ENCODE peak calls at places on chromosome 14, in eight cellular contexts. B is GM12878, X is A549, Z is SK-N-SH, H is tibial nerve, O is stomach, E is H1, P is transverse colon. L is an unnamed sample.

GRCh38 chr14:102592969-102593840 is 756 bp downstream of the RCOR1 start:
- DNase-seq in B (no peak), X (peak), Z (peak), H (peak), O (peak), E (no peak), P (peak), L (no peak)

GRCh38 chr14:74019408-74019714 is 212 bp downstream of the BBOF1 start:
- DNase-seq in B (no peak), X (no peak), Z (no peak), H (no peak), O (no peak), E (no peak), P (no peak), L (no peak)

GRCh38 chr14:55446833-55447232 is 6.4 kb upstream of the TBPL2 start:
- DNase-seq in B (no peak), X (peak), Z (no peak), H (no peak), O (no peak), E (no peak), P (no peak), L (no peak)

GRCh38 chr14:50524731-50525510 is 7.4 kb downstream of the MAP4K5 start:
- DNase-seq in B (no peak), X (no peak), Z (no peak), H (no peak), O (no peak), E (no peak), P (no peak), L (no peak)

GRCh38 chr14:56027916-56028637 is 90.1 kb upstream of the PELI2 start:
- DNase-seq in B (no peak), X (no peak), Z (no peak), H (no peak), O (no peak), E (no peak), P (no peak), L (no peak)

GRCh38 chr14:96130854-96131253 is 73.8 kb upstream of the BDKRB2 start:
- DNase-seq in B (no peak), X (no peak), Z (no peak), H (no peak), O (no peak), E (no peak), P (no peak), L (peak)

GRCh38 chr14:76872796-76873432 is 46.7 kb downstream of the LRRC74A start:
- DNase-seq in B (no peak), X (peak), Z (peak), H (peak), O (peak), E (no peak), P (peak), L (peak)

GRCh38 chr14:31510222-31510621 is 22.4 kb upstream of the GPR33 start:
- DNase-seq in B (no peak), X (peak), Z (peak), H (no peak), O (no peak), E (no peak), P (no peak), L (no peak)

GRCh38 chr14:64675246-64675645 is 29.0 kb upstream of the PLEKHG3 start:
- DNase-seq in B (no peak), X (no peak), Z (no peak), H (no peak), O (no peak), E (no peak), P (peak), L (no peak)

GRCh38 chr14:73762375-73762822 is 48.2 kb upstream of the PNMA1 start:
- DNase-seq in B (peak), X (peak), Z (no peak), H (no peak), O (no peak), E (no peak), P (peak), L (no peak)

GRCh38 chr14:64730681-64731080 is 26.5 kb downstream of the PLEKHG3 start:
- DNase-seq in B (no peak), X (no peak), Z (no peak), H (no peak), O (no peak), E (no peak), P (no peak), L (no peak)

GRCh38 chr14:36818212-36818611 is 156.6 kb downstream of the PAX9 start:
- DNase-seq in B (no peak), X (no peak), Z (no peak), H (no peak), O (no peak), E (no peak), P (no peak), L (no peak)

DNA sequence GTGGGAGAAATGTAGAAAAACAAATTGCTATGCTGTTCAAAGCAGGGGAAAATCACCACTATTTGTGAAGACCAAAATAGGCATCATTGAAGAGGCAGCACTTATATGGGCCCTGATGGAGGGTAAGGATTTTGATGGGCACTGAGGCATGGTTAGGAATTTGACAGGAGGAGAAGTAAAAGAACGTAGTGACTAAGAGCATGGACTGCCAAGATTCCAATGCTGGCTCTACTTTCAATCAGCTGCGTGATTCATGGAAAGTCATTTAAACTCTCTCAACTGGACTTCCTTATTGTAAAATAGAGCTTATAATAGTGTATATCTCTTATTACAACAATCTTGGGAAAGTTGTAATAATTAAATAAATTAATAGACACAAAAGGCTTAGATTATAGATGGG is 267.7 kb upstream of the G2E3 start:
- DNase-seq in B (no peak), X (no peak), Z (no peak), H (no peak), O (no peak), E (no peak), P (no peak), L (no peak)
- TF ChIP-seq EP300 in B (no peak), X (no peak), Z (no peak), H (no peak), O (no peak), E (no peak), P (no peak), L (no peak)

GRCh38 chr14:81234268-81234667 is 13.5 kb upstream of the GTF2A1 start:
- DNase-seq in B (no peak), X (no peak), Z (peak), H (no peak), O (no peak), E (no peak), P (no peak), L (no peak)
- TF ChIP-seq EP300 in B (no peak), X (no peak), Z (no peak), H (no peak), O (no peak), E (no peak), P (no peak), L (no peak)

GRCh38 chr14:47438650-47439140 is 236.7 kb downstream of the MDGA2 start:
- DNase-seq in B (no peak), X (no peak), Z (no peak), H (no peak), O (no peak), E (no peak), P (no peak), L (no peak)
- TF ChIP-seq EP300 in B (no peak), X (no peak), Z (no peak), H (peak), O (no peak), E (no peak), P (no peak), L (no peak)

GRCh38 chr14:34966413-34966812 is 16.4 kb upstream of the SRP54 start:
- DNase-seq in B (no peak), X (no peak), Z (no peak), H (no peak), O (no peak), E (no peak), P (no peak), L (no peak)

GRCh38 chr14:34970665-34971064 is 12.1 kb upstream of the SRP54 start:
- DNase-seq in B (no peak), X (no peak), Z (no peak), H (no peak), O (no peak), E (no peak), P (no peak), L (no peak)

GRCh38 chr14:34971381-34971780 is 11.4 kb upstream of the SRP54 start:
- DNase-seq in B (no peak), X (no peak), Z (no peak), H (no peak), O (no peak), E (no peak), P (no peak), L (no peak)

GRCh38 chr14:34965912-34966311 is 16.9 kb upstream of the SRP54 start:
- DNase-seq in B (no peak), X (no peak), Z (no peak), H (no peak), O (no peak), E (no peak), P (no peak), L (no peak)

DNA sequence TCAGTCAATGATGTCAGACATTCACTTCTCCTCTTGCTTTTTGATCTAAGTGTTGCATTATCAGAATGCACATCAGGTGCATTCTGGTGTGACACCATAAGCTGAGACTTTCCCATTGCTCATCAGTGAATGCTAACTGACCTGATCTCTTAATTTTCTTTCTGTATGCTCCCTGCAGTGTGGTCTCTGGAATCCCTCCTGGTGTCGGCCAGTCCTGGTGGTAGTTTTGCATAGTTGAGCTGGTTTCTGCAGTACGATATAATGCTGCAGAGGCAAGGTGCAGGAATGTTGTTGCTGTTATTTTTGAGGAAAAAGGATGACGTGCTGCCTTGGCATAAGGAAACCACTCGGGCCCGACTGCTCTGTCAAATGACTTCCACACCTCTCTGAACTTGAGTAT is 11.0 kb upstream of the SRP54 start:
- DNase-seq in B (no peak), X (no peak), Z (no peak), H (no peak), O (no peak), E (no peak), P (no peak), L (no peak)
- TF ChIP-seq EP300 in B (no peak), X (no peak), Z (no peak), H (no peak), O (no peak), E (no peak), P (no peak), L (no peak)

GRCh38 chr14:97218336-97218712 is 421.1 kb downstream of the VRK1 start:
- DNase-seq in B (no peak), X (no peak), Z (no peak), H (no peak), O (no peak), E (peak), P (no peak), L (no peak)

GRCh38 chr14:97217094-97217885 is 420.1 kb downstream of the VRK1 start:
- DNase-seq in B (no peak), X (no peak), Z (no peak), H (no peak), O (no peak), E (no peak), P (no peak), L (peak)

GRCh38 chr14:97221572-97221971 is 424.4 kb downstream of the VRK1 start:
- DNase-seq in B (no peak), X (no peak), Z (no peak), H (no peak), O (no peak), E (no peak), P (no peak), L (peak)

GRCh38 chr14:97219356-97220017 is 422.3 kb downstream of the VRK1 start:
- DNase-seq in B (no peak), X (no peak), Z (peak), H (no peak), O (no peak), E (no peak), P (no peak), L (peak)

GRCh38 chr14:97218713-97219355 is 421.7 kb downstream of the VRK1 start:
- DNase-seq in B (no peak), X (peak), Z (peak), H (no peak), O (no peak), E (peak), P (no peak), L (peak)
- TF ChIP-seq EP300 in B (no peak), X (no peak), Z (no peak), H (no peak), O (no peak), E (no peak), P (no peak), L (no peak)

GRCh38 chr14:103775506-103775905 is 59.9 kb downstream of the ZFYVE21 start:
- DNase-seq in B (no peak), X (no peak), Z (no peak), H (no peak), O (no peak), E (no peak), P (no peak), L (no peak)
- TF ChIP-seq EP300 in B (no peak), X (no peak), Z (no peak), H (no peak), O (no peak), E (no peak), P (no peak), L (no peak)

DNA sequence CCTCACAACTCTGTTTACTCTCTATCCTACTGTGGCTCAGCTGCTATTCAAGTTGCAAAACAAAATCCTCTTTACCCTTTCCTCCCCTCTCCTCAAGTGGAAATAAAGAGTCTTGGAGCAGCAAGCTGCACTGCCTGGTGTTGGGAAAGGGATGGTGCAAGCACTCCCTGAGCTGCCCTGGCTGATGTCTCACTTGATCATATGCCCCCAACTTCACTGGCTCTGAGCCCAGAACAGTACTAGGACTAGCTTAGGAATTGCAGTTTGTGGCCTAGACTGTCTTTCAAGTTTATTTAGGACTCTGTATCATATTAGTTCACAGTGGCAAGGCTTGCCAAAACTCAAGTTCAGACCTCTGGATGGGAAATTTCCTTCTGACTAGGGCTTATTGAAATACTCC is 1683.8 kb upstream of the SEL1L start:
- DNase-seq in B (no peak), X (no peak), Z (no peak), H (peak), O (no peak), E (no peak), P (no peak), L (no peak)
- TF ChIP-seq EP300 in B (no peak), X (no peak), Z (no peak), H (no peak), O (no peak), E (no peak), P (no peak), L (no peak)

GRCh38 chr14:94074534-94074933 is 6.5 kb downstream of the DDX24 start:
- DNase-seq in B (no peak), X (no peak), Z (no peak), H (no peak), O (no peak), E (no peak), P (no peak), L (no peak)

GRCh38 chr14:94075008-94075407 is 6.0 kb downstream of the DDX24 start:
- DNase-seq in B (no peak), X (no peak), Z (no peak), H (no peak), O (no peak), E (no peak), P (no peak), L (no peak)

GRCh38 chr14:94077823-94078222 is 3.2 kb downstream of the DDX24 start:
- DNase-seq in B (no peak), X (no peak), Z (no peak), H (no peak), O (no peak), E (no peak), P (no peak), L (no peak)

GRCh38 chr14:94079891-94080605 is 954 bp downstream of the DDX24 start:
- DNase-seq in B (no peak), X (no peak), Z (no peak), H (no peak), O (no peak), E (no peak), P (no peak), L (no peak)

GRCh38 chr14:94077111-94077821 is 3.7 kb downstream of the DDX24 start:
- DNase-seq in B (no peak), X (no peak), Z (no peak), H (no peak), O (no peak), E (no peak), P (no peak), L (no peak)
- TF ChIP-seq EP300 in B (no peak), X (no peak), Z (no peak), H (no peak), O (no peak), E (no peak), P (no peak), L (no peak)

L was measured in esophagus muscularis mucosa.